ENCODE peak calls at places on chromosomes 12 and 14, in six cellular contexts. D, A, B, W, Q and C are unnamed samples.

GRCh38 chr12:132502149-132502881 is 12.4 kb downstream of the FBRSL1 start:
- DNase-seq in B (no peak), W (no peak), D (no peak), Q (no peak), A (no peak), C (peak; percentile 49)

GRCh38 chr14:38505221-38506095 is 249.6 kb upstream of the CLEC14A start:
- DNase-seq in A (no peak), W (peak; percentile 26), D (no peak), B (no peak), Q (no peak), C (no peak)

GRCh38 chr12:75259170-75259569 is 49.5 kb upstream of the KCNC2 start:
- DNase-seq in Q (no peak), B (no peak), A (no peak), W (no peak), D (no peak), C (no peak)

GRCh38 chr12:94150483-94151225 is 2.3 kb downstream of the PLXNC1 start:
- DNase-seq in A (peak; percentile 64), B (no peak), W (no peak), D (no peak), Q (no peak), C (no peak)

GRCh38 chr12:68641138-68641537 is 30.4 kb downstream of the RAP1B start:
- DNase-seq in A (no peak), D (no peak), Q (no peak), W (no peak), B (no peak), C (no peak)

GRCh38 chr12:1797991-1798733 is 22.2 kb upstream of the LRTM2 start:
- DNase-seq in D (peak; percentile 86), B (no peak), Q (no peak), W (no peak), A (peak; percentile 55), C (no peak)

GRCh38 chr12:92466391-92467305 is 236.1 kb upstream of the PLEKHG7 start:
- DNase-seq in W (no peak), Q (no peak), B (no peak), D (no peak), A (no peak), C (no peak)

GRCh38 chr12:94244165-94245133 is 96.1 kb downstream of the PLXNC1 start:
- DNase-seq in Q (no peak), D (no peak), A (no peak), W (no peak), B (no peak), C (peak; percentile 21)

GRCh38 chr14:22415633-22415959 is 173.4 kb downstream of the DAD1 start:
- DNase-seq in Q (no peak), B (no peak), A (no peak), D (no peak), W (no peak), C (no peak)

GRCh38 chr12:20369164-20370000 is 1.0 kb downstream of the PDE3A start:
- DNase-seq in D (peak; percentile 88), W (peak; percentile 79), Q (peak; percentile 70), A (peak; percentile 90), B (no peak), C (peak; percentile 70)

GRCh38 chr14:20427231-20428009 is 8.5 kb downstream of the KLHL33 start:
- DNase-seq in D (no peak), W (peak; percentile 68), A (no peak), B (no peak), Q (peak; percentile 40), C (peak; percentile 83)

GRCh38 chr12:52521175-52521574 is 981 bp upstream of the KRT5 start:
- DNase-seq in D (peak; percentile 93), A (no peak), W (no peak), Q (no peak), B (no peak), C (peak; percentile 77)

GRCh38 chr14:95885866-95886265 is 9.2 kb downstream of the TUNAR start:
- DNase-seq in B (no peak), W (peak; percentile 18), D (no peak), A (no peak), Q (no peak), C (no peak)

GRCh38 chr12:6241495-6241894 is 41.3 kb downstream of the CD9 start:
- DNase-seq in B (no peak), A (peak; percentile 86), D (no peak), W (no peak), Q (no peak), C (peak; percentile 84)

GRCh38 chr12:79223761-79224160 is 359.2 kb downstream of the SYT1 start:
- DNase-seq in A (no peak), D (no peak), Q (no peak), B (no peak), W (no peak), C (no peak)

GRCh38 chr12:107829271-107829670 is 54.8 kb downstream of the ASCL4 start:
- DNase-seq in B (no peak), D (no peak), W (no peak), A (no peak), Q (no peak), C (no peak)

GRCh38 chr12:90086281-90086680 is 377.6 kb upstream of the ATP2B1 start:
- DNase-seq in B (no peak), W (peak; percentile 20), D (no peak), Q (no peak), A (no peak), C (no peak)

GRCh38 chr14:69643430-69644200 is 32.2 kb downstream of the SUSD6 start:
- DNase-seq in B (peak; percentile 22), Q (peak; percentile 53), W (peak; percentile 50), D (no peak), A (no peak), C (peak; percentile 95)

GRCh38 chr12:104010121-104010520 is 39.9 kb downstream of the GLT8D2 start:
- DNase-seq in B (no peak), Q (no peak), W (no peak), A (no peak), D (no peak), C (no peak)

GRCh38 chr14:56124296-56124695 is 6.1 kb downstream of the PELI2 start:
- DNase-seq in A (no peak), D (no peak), W (peak; percentile 43), B (no peak), Q (no peak), C (no peak)

GRCh38 chr12:57171668-57172067 is 24.2 kb upstream of the LRP1-AS start:
- DNase-seq in Q (no peak), D (no peak), B (no peak), A (no peak), W (peak; percentile 60), C (no peak)

GRCh38 chr12:45223868-45224267 is 8.0 kb downstream of the ANO6 start:
- DNase-seq in B (no peak), W (no peak), A (no peak), D (no peak), Q (no peak), C (peak; percentile 63)

GRCh38 chr12:122166422-122167327 is 7.3 kb downstream of the IL31 start:
- DNase-seq in B (no peak), Q (no peak), W (no peak), A (no peak), D (no peak), C (no peak)

GRCh38 chr12:10365716-10366433 is 24.0 kb downstream of the KLRK1 start:
- DNase-seq in D (no peak), Q (no peak), B (no peak), A (no peak), W (peak; percentile 21), C (peak; percentile 63)

GRCh38 chr12:81758421-81759214 is 532 bp downstream of the PPFIA2 start:
- DNase-seq in A (peak; percentile 56), W (peak; percentile 2), D (no peak), Q (peak; percentile 22), B (peak; percentile 61), C (no peak)

GRCh38 chr12:53781218-53781801 is 29.5 kb upstream of the CISTR start:
- DNase-seq in W (no peak), B (no peak), Q (no peak), D (no peak), A (no peak), C (no peak)

GRCh38 chr14:35847636-35848035 is 21.5 kb downstream of the BRMS1L start:
- DNase-seq in D (no peak), Q (no peak), B (no peak), A (no peak), W (no peak), C (no peak)

GRCh38 chr12:76688001-76688400 is 75.9 kb upstream of the ZDHHC17 start:
- DNase-seq in Q (no peak), A (no peak), B (no peak), D (no peak), W (no peak), C (no peak)

GRCh38 chr12:19963972-19964371 is 404.4 kb upstream of the PDE3A start:
- DNase-seq in A (no peak), Q (no peak), B (no peak), D (no peak), W (no peak), C (no peak)